ENCODE peak calls at places on chromosomes 1 and 21, in ten cellular contexts. B is activated T-helper 9 cell treated with anti-CD3 and anti-CD28 coated beads, Interleukin-2, amount 50 U/mL, for 16 hours; X is fibroblast of gingiva; N is T47D; T is activated naive CD4-positive, alpha-beta T cell; P is activated CD4-positive, CD25-positive, alpha-beta regulatory T cell treated with anti-CD3 and anti-CD28 coated beads, Interleukin-2, amount 50 U/mL, for 16 hours; E is uterus; H is NCI-H1930; Z is epithelial cell of proximal tubule; G is stimulated activated CD4-positive, alpha-beta T cell treated with anti-CD3 and anti-CD28 coated beads, Interleukin-12 subunit alpha, Interleukin-12 subunit beta, amount 100 ng/mL, for 4 hours. M is an unnamed sample.

GRCh38 chr1:28640766-28641165 is 2.1 kb downstream of the TAF12 start:
- DNase-seq in B (no peak), E (no peak), G (peak), T (no peak), N (peak), X (no peak), H (no peak), Z (no peak), P (no peak), M (peak)

GRCh38 chr1:165075725-165076370 is 280.7 kb downstream of the LMX1A start:
- DNase-seq in P (no peak), B (no peak), G (no peak), H (no peak), X (peak), E (peak), Z (no peak), T (no peak), N (peak), M (peak)

GRCh38 chr1:52296345-52296744 is 69.7 kb downstream of the CC2D1B start:
- DNase-seq in X (peak), T (no peak), Z (peak), P (no peak), N (peak), G (no peak), H (no peak), E (no peak), B (no peak), M (peak)

GRCh38 chr1:8992936-8993687 is 33.1 kb downstream of the SLC2A7 start:
- DNase-seq in Z (no peak), B (no peak), X (no peak), E (no peak), H (no peak), G (no peak), P (no peak), T (no peak), N (no peak), M (no peak)

GRCh38 chr1:6033986-6034749 is 11.5 kb upstream of the KCNAB2 start:
- DNase-seq in T (no peak), H (peak), Z (no peak), N (peak), G (peak), X (no peak), B (no peak), E (no peak), P (no peak), M (peak)

GRCh38 chr21:27526451-27526850 is 559.6 kb upstream of the ADAMTS5 start:
- DNase-seq in B (no peak), G (no peak), X (no peak), T (no peak), Z (no peak), N (no peak), P (no peak), H (no peak), E (no peak), M (no peak)

GRCh38 chr1:23424171-23424959 is at the start of gene TCEA3:
- DNase-seq in E (peak), P (no peak), B (peak), H (no peak), G (peak), X (no peak), Z (no peak), N (peak), T (no peak), M (no peak)

GRCh38 chr1:1203561-1204424 is 2.6 kb downstream of the TNFRSF18 start:
- DNase-seq in H (no peak), Z (no peak), T (no peak), E (no peak), X (no peak), N (no peak), B (no peak), P (no peak), G (no peak), M (no peak)

GRCh38 chr1:32394890-32395415 is 712 bp upstream of the BSDC1 start:
- DNase-seq in N (no peak), X (no peak), B (no peak), P (no peak), G (no peak), T (no peak), Z (no peak), H (no peak), E (no peak), M (no peak)